ENCODE peak calls at places on chromosomes 1 and 21, in ten cellular contexts. I is A549, E is sigmoid colon, V is GM12878, N is HepG2, R is ovary, X is K562, Z is tibial nerve, D is H1, A is transverse colon. G is an unnamed sample.

GRCh38 chr1:6414443-6414844 is 5.3 kb downstream of the HES2 start:
- DNase-seq in N (peak; percentile 49), R (no peak), D (peak; percentile 86), E (no peak), V (peak; percentile 39), Z (no peak), A (peak; percentile 56), I (peak; percentile 59), X (peak; percentile 80), G (no peak)

GRCh38 chr21:45142469-45142868 is 68.1 kb downstream of the ADARB1 start:
- DNase-seq in E (peak; percentile 71), A (no peak), D (peak; percentile 26), R (peak; percentile 60), X (no peak), N (no peak), V (no peak), I (no peak), Z (no peak), G (no peak)

GRCh38 chr1:168488153-168488552 is 55.6 kb downstream of the XCL2 start:
- DNase-seq in D (no peak), N (no peak), A (no peak), Z (peak; percentile 79), E (peak; percentile 86), R (peak; percentile 43), V (no peak), X (no peak), I (no peak), G (peak; percentile 30)

GRCh38 chr1:33148615-33149014 is 33.2 kb downstream of the TRIM62 start:
- DNase-seq in A (no peak), N (no peak), R (no peak), I (no peak), D (no peak), E (no peak), V (no peak), Z (no peak), X (no peak), G (no peak)

GRCh38 chr1:44881011-44881632 is 38.1 kb upstream of the PTCH2 start:
- DNase-seq in A (no peak), D (no peak), I (no peak), N (no peak), V (no peak), R (no peak), X (no peak), E (no peak), Z (no peak), G (no peak)

GRCh38 chr21:35849131-35849530 is 211.2 kb downstream of the SETD4 start:
- DNase-seq in Z (no peak), R (no peak), X (no peak), V (no peak), N (no peak), D (no peak), I (no peak), A (no peak), E (no peak), G (no peak)

GRCh38 chr1:84355556-84355955 is 42.7 kb upstream of the DNASE2B start:
- DNase-seq in A (no peak), Z (no peak), X (no peak), V (no peak), D (no peak), E (no peak), N (no peak), R (no peak), I (no peak), G (no peak)

GRCh38 chr1:54577612-54578011 is 29.6 kb downstream of the ACOT11 start:
- DNase-seq in A (peak; percentile 72), I (no peak), E (peak; percentile 94), N (peak; percentile 86), D (no peak), Z (peak; percentile 70), X (no peak), V (no peak), R (no peak), G (peak; percentile 93)

GRCh38 chr1:201361652-201362504 is 15.6 kb downstream of the TNNT2 start:
- DNase-seq in Z (no peak), E (no peak), A (peak; percentile 27), R (no peak), I (peak; percentile 47), X (peak; percentile 86), D (peak; percentile 88), V (no peak), N (peak; percentile 28), G (no peak)

GRCh38 chr1:161119379-161120061 is 1.6 kb downstream of the NIT1 start:
- DNase-seq in N (no peak), V (no peak), D (no peak), I (peak; percentile 89), E (peak; percentile 73), X (peak; percentile 81), A (peak; percentile 58), R (no peak), Z (no peak), G (no peak)
- H3K4me3 ChIP-seq in N (peak overlapping the region; percentile 99), V (peak overlapping the region; percentile 74), D (peak overlapping the region; percentile 99), I (peak overlapping the region; percentile 83), E (no peak overlapping the region), X (peak overlapping the region; percentile 81), A (no peak overlapping the region), R (no peak overlapping the region), Z (no peak overlapping the region), G (peak overlapping the region; percentile 100)

GRCh38 chr1:221837886-221838285 is 96.0 kb upstream of the DUSP10 start:
- DNase-seq in A (no peak), X (no peak), Z (no peak), E (no peak), R (no peak), N (no peak), I (no peak), D (no peak), V (peak; percentile 59), G (no peak)

GRCh38 chr1:221832617-221833016 is 90.7 kb upstream of the DUSP10 start:
- DNase-seq in A (no peak), E (peak; percentile 81), Z (no peak), V (no peak), R (no peak), I (no peak), D (no peak), N (no peak), X (no peak), G (no peak)

GRCh38 chr1:221839321-221839720 is 97.4 kb upstream of the DUSP10 start:
- DNase-seq in X (no peak), D (no peak), I (no peak), N (no peak), R (no peak), Z (no peak), E (no peak), V (peak; percentile 44), A (no peak), G (no peak)

GRCh38 chr1:221832151-221832550 is 90.3 kb upstream of the DUSP10 start:
- DNase-seq in Z (no peak), R (no peak), V (no peak), N (no peak), X (no peak), A (no peak), D (no peak), E (no peak), I (no peak), G (no peak)

GRCh38 chr1:221834698-221835538 is 93.0 kb upstream of the DUSP10 start:
- DNase-seq in I (no peak), R (no peak), X (no peak), V (no peak), E (no peak), D (no peak), Z (no peak), A (no peak), N (peak; percentile 13), G (no peak)
- TF ChIP-seq EP300 in I (no peak), R (no peak), X (no peak), V (no peak), E (no peak), D (no peak), Z (no peak), A (no peak), N (no peak), G (no peak)

GRCh38 chr1:23079025-23079424 is 59.8 kb downstream of the KDM1A start:
- DNase-seq in D (no peak), A (no peak), I (no peak), V (no peak), R (no peak), X (no peak), N (no peak), Z (no peak), E (no peak), G (no peak)

GRCh38 chr1:23080885-23081284 is 61.6 kb downstream of the KDM1A start:
- DNase-seq in R (no peak), V (no peak), X (no peak), Z (no peak), N (no peak), A (no peak), E (no peak), D (no peak), I (no peak), G (no peak)

GRCh38 chr1:23084880-23085279 is 65.6 kb downstream of the KDM1A start:
- DNase-seq in Z (no peak), D (no peak), X (no peak), R (no peak), N (no peak), E (no peak), A (no peak), I (no peak), V (no peak), G (no peak)

GRCh38 chr1:23083714-23084480 is 64.6 kb downstream of the KDM1A start:
- DNase-seq in R (no peak), Z (peak; percentile 47), I (no peak), N (no peak), E (no peak), X (no peak), V (no peak), D (no peak), A (no peak), G (no peak)

GRCh38 chr1:23081376-23081775 is 62.1 kb downstream of the KDM1A start:
- DNase-seq in V (no peak), A (no peak), N (no peak), D (no peak), I (peak; percentile 22), X (no peak), E (no peak), Z (no peak), R (no peak), G (no peak)
- TF ChIP-seq CTCF in V (peak; percentile 15), A (no peak), N (peak; percentile 22), D (peak; percentile 60), I (no peak), X (peak; percentile 33), E (no peak), Z (no peak), R (no peak), G (no peak)

GRCh38 chr1:204074274-204075115 is 1.6 kb downstream of the SOX13 start:
- DNase-seq in D (peak; percentile 80), I (peak; percentile 65), X (no peak), N (peak; percentile 87), V (no peak), A (peak; percentile 81), Z (no peak), E (peak; percentile 90), R (peak; percentile 87), G (peak; percentile 58)

GRCh38 chr1:204075890-204076837 is 3.2 kb downstream of the SOX13 start:
- DNase-seq in D (no peak), A (no peak), E (no peak), X (no peak), Z (no peak), I (no peak), N (no peak), V (no peak), R (no peak), G (no peak)

GRCh38 chr1:204073837-204074273 is 940 bp downstream of the SOX13 start:
- DNase-seq in A (no peak), N (no peak), D (no peak), X (no peak), I (peak; percentile 36), R (peak; percentile 55), Z (no peak), E (peak; percentile 78), V (no peak), G (no peak)

GRCh38 chr1:204076891-204077290 is 4.0 kb downstream of the SOX13 start:
- DNase-seq in I (no peak), R (no peak), D (no peak), E (no peak), V (no peak), N (no peak), Z (no peak), X (no peak), A (no peak), G (no peak)

GRCh38 chr1:204075116-204075636 is 2.3 kb downstream of the SOX13 start:
- DNase-seq in I (no peak), E (no peak), V (no peak), X (no peak), Z (no peak), R (peak; percentile 59), A (peak; percentile 67), D (no peak), N (peak; percentile 40), G (peak; percentile 44)
- H3K4me3 ChIP-seq in I (peak overlapping the region; percentile 86), E (peak overlapping the region; percentile 81), V (no peak overlapping the region), X (no peak overlapping the region), Z (peak overlapping the region; percentile 79), R (peak overlapping the region; percentile 70), A (peak overlapping the region; percentile 65), D (peak overlapping the region; percentile 91), N (peak overlapping the region; percentile 95), G (peak overlapping the region; percentile 69)

G was measured in stomach.